ENCODE peak calls at places on chromosomes 2 and 18, in six cellular contexts. S is GM12878, W is HCT116, D is K562, T is HepG2, L is SK-N-SH. E is an unnamed sample.

GRCh38 chr2:30346475-30347169 is 100.4 kb upstream of the LCLAT1 start:
- DNase-seq in S (no peak), W (no peak), D (no peak), T (no peak), L (no peak), E (no peak)

GRCh38 chr2:33317369-33318015 is 159.0 kb upstream of the RASGRP3 start:
- DNase-seq in S (no peak), W (no peak), D (no peak), T (no peak), L (no peak), E (no peak)

GRCh38 chr2:120870467-120870788 is 134.8 kb downstream of the GLI2 start:
- DNase-seq in S (no peak), W (no peak), D (no peak), T (no peak), L (no peak), E (no peak)

GRCh38 chr2:8577573-8577972 is 104.3 kb upstream of the ID2 start:
- DNase-seq in S (no peak), W (no peak), D (no peak), T (no peak), L (no peak), E (no peak)

GRCh38 chr2:8296340-8296739 is 385.5 kb upstream of the ID2 start:
- DNase-seq in S (no peak), W (no peak), D (no peak), T (no peak), L (no peak), E (no peak)

GRCh38 chr2:42196403-42197267 is 27.5 kb downstream of the EML4 start:
- DNase-seq in S (peak; percentile 11), W (peak; percentile 22), D (peak; percentile 67), T (peak; percentile 83), L (peak; percentile 77), E (no peak)

GRCh38 chr2:598043-598802 is 79.0 kb downstream of the TMEM18 start:
- DNase-seq in S (no peak), W (no peak), D (no peak), T (no peak), L (no peak), E (no peak)

GRCh38 chr2:220593526-220593925 is 966.1 kb downstream of the SLC4A3 start:
- DNase-seq in S (no peak), W (no peak), D (no peak), T (no peak), L (no peak), E (no peak)

GRCh38 chr2:141316103-141316502 is 814.7 kb downstream of the LRP1B start:
- DNase-seq in S (no peak), W (no peak), D (no peak), T (no peak), L (no peak), E (no peak)

GRCh38 chr2:110675679-110676078 is 2.2 kb downstream of the BUB1 start:
- DNase-seq in S (no peak), W (no peak), D (no peak), T (no peak), L (no peak), E (no peak)

GRCh38 chr2:10954856-10955818 is 43.4 kb downstream of the KCNF1 start:
- DNase-seq in S (no peak), W (no peak), D (no peak), T (no peak), L (no peak), E (no peak)

GRCh38 chr2:28576714-28577113 is 80.9 kb downstream of the PLB1 start:
- DNase-seq in S (no peak), W (no peak), D (no peak), T (no peak), L (no peak), E (no peak)

GRCh38 chr2:79552653-79553052 is 39.8 kb downstream of the CTNNA2 start:
- DNase-seq in S (no peak), W (no peak), D (no peak), T (no peak), L (no peak), E (no peak)

GRCh38 chr2:121617042-121617599 is 32.1 kb downstream of the CLASP1 start:
- DNase-seq in S (no peak), W (no peak), D (no peak), T (no peak), L (no peak), E (no peak)

GRCh38 chr2:217798191-217798590 is 204.6 kb downstream of the TNS1 start:
- DNase-seq in S (no peak), W (no peak), D (no peak), T (no peak), L (no peak), E (no peak)

GRCh38 chr2:23801396-23801795 is 125.5 kb downstream of the ATAD2B start:
- DNase-seq in S (no peak), W (no peak), D (no peak), T (no peak), L (no peak), E (no peak)

GRCh38 chr2:27245116-27245515 is 17.7 kb downstream of the SLC30A3 start:
- DNase-seq in S (no peak), W (no peak), D (no peak), T (no peak), L (no peak), E (no peak)

GRCh38 chr2:190668892-190669291 is 20.0 kb downstream of the NAB1 start:
- DNase-seq in S (no peak), W (no peak), D (peak; percentile 74), T (no peak), L (no peak), E (no peak)

GRCh38 chr2:150357770-150358467 is 129.5 kb downstream of the RND3 start:
- DNase-seq in S (peak; percentile 27), W (no peak), D (no peak), T (no peak), L (no peak), E (no peak)

GRCh38 chr18:37538526-37539205 is 26.9 kb downstream of the CELF4 start:
- DNase-seq in S (no peak), W (no peak), D (no peak), T (no peak), L (no peak), E (no peak)

GRCh38 chr18:36088256-36088655 is 20.9 kb upstream of the RPRD1A start:
- DNase-seq in S (no peak), W (no peak), D (no peak), T (no peak), L (no peak), E (no peak)

GRCh38 chr2:18961991-18962421 is 372.6 kb upstream of the NT5C1B start:
- DNase-seq in S (no peak), W (no peak), D (no peak), T (no peak), L (no peak), E (no peak)

GRCh38 chr2:95352291-95353054 is 50.0 kb upstream of the FAHD2A start:
- DNase-seq in S (no peak), W (no peak), D (no peak), T (no peak), L (no peak), E (no peak)

GRCh38 chr2:202056611-202057010 is 16.4 kb upstream of the KIAA2012 start:
- DNase-seq in S (no peak), W (no peak), D (no peak), T (no peak), L (no peak), E (no peak)

GRCh38 chr18:25298853-25299274 is 53.1 kb downstream of the ZNF521 start:
- DNase-seq in S (no peak), W (no peak), D (peak; percentile 19), T (no peak), L (no peak), E (peak; percentile 25)

GRCh38 chr2:241618296-241618805 is 18.6 kb downstream of the THAP4 start:
- DNase-seq in S (peak; percentile 11), W (no peak), D (no peak), T (no peak), L (no peak), E (no peak)

GRCh38 chr2:241616168-241617125 is 20.5 kb downstream of the THAP4 start:
- DNase-seq in S (no peak), W (no peak), D (no peak), T (no peak), L (no peak), E (no peak)

GRCh38 chr2:241615522-241616052 is 21.4 kb downstream of the THAP4 start:
- DNase-seq in S (no peak), W (no peak), D (no peak), T (no peak), L (no peak), E (no peak)

GRCh38 chr2:241618836-241619235 is 18.1 kb downstream of the THAP4 start:
- DNase-seq in S (no peak), W (no peak), D (no peak), T (no peak), L (no peak), E (no peak)

DNA sequence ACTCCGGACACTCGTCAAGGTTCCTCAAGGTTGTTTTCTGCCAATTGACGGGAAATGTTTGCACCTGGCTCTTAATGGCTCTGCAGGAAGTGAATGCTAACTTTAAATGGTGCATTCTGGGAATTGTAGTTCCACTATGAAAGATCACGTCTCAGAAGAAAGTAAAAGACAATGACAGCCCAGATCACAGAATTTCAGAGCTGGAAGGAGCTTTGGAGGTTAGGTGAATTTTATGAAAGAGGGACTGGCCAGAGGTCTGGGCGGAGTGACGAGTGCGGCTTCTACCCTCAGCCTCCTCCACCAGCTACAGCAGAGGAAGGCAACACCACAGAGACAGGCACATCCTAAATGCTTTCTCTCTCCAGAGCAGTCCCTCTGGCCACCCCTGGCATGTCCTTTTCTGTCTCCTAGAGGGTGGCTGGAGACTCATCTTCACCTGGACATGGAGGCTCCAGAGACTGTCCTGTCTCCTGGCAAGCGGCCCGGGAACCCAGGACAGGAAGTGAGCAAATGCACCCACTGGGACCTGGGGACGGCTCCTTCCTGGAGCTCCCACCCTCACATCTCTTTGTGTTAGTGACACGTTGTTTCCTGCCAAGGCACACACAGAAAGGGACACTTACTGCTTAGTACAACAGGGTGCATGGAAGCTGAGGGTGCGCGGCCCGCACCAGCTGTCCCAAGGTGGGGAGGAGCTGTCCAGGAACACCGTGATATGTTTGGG is 19.4 kb downstream of the THAP4 start:
- DNase-seq in S (peak; percentile 35), W (no peak), D (no peak), T (no peak), L (peak; percentile 45), E (no peak)
- TF ChIP-seq SIN3A in S (no peak), W (no peak), D (no peak), T (no peak), L (no peak), E (no peak)

DNA sequence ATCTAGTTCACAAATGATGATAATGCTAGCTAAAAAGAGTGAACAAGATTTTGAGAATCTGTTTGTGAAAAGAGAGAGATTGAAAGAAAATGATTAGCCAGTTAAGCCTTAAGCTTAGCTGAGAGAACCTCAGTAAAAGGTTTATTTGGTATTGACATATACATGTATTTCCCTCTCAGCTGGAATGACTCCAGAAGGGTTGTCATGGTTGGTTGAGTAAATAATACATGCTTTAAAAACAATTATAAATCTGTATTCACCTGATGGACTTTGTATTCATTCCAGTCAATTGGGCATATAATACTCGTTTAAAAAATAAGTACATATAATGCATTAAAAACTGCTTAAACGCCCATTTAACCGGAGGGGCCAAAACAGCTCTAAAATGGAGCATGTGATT is 181.4 kb downstream of the GRB14 start:
- DNase-seq in S (no peak), W (no peak), D (no peak), T (no peak), L (no peak), E (no peak)
- TF ChIP-seq REST in S (no peak), W (no peak), D (no peak), T (no peak), L (no peak), E (no peak)

GRCh38 chr18:30613467-30613801 is 429.1 kb downstream of the DSC3 start:
- DNase-seq in S (no peak), W (no peak), D (no peak), T (no peak), L (no peak), E (no peak)
- TF ChIP-seq SIN3A in S (no peak), W (no peak), D (no peak), T (no peak), L (no peak), E (no peak)

GRCh38 chr2:233754872-233755611 is 5.0 kb upstream of the UGT1A1 start:
- DNase-seq in S (no peak), W (no peak), D (peak; percentile 5), T (no peak), L (no peak), E (no peak)
- TF ChIP-seq REST in S (no peak), W (no peak), D (no peak), T (no peak), L (no peak), E (no peak)